ENCODE peak calls at places on chromosomes 3 and 15, in nine cellular contexts. Y, E, C, J, Q, V, B, I and S are unnamed samples.

GRCh38 chr15:57784081-57784488 is 77.6 kb downstream of the POLR2M start:
- DNase-seq in Y (no peak), E (no peak), C (no peak), J (peak; percentile 91), Q (no peak), V (no peak), B (no peak), I (no peak), S (no peak)

GRCh38 chr15:80367094-80367493 is 37.1 kb upstream of the ARNT2 start:
- DNase-seq in Y (peak; percentile 34), E (peak; percentile 9), C (peak; percentile 90), J (peak; percentile 36), Q (peak; percentile 46), V (no peak), B (peak; percentile 24), I (no peak), S (peak; percentile 45)

GRCh38 chr15:40092416-40093223 is 16.1 kb downstream of the BMF start:
- DNase-seq in Y (peak; percentile 67), E (peak; percentile 54), C (no peak), J (peak; percentile 74), Q (no peak), V (peak; percentile 91), B (no peak), I (no peak), S (no peak)

GRCh38 chr3:159131376-159131775 is 329.5 kb downstream of the MFSD1 start:
- DNase-seq in Y (no peak), E (no peak), C (no peak), J (no peak), Q (no peak), V (no peak), B (no peak), I (no peak), S (no peak)

GRCh38 chr3:37970802-37971201 is 19.8 kb upstream of the VILL start:
- DNase-seq in Y (no peak), E (no peak), C (no peak), J (no peak), Q (no peak), V (no peak), B (no peak), I (no peak), S (no peak)

GRCh38 chr15:74725241-74725774 is at the start of gene CYP1A1:
- DNase-seq in Y (peak; percentile 49), E (peak; percentile 69), C (peak; percentile 68), J (peak; percentile 26), Q (no peak), V (peak; percentile 73), B (peak; percentile 39), I (no peak), S (no peak)

GRCh38 chr15:87599616-87600015 is 656.9 kb downstream of the NTRK3 start:
- DNase-seq in Y (no peak), E (no peak), C (no peak), J (peak; percentile 3), Q (no peak), V (no peak), B (no peak), I (no peak), S (no peak)

GRCh38 chr15:66105286-66105984 is 148.1 kb downstream of the MEGF11 start:
- DNase-seq in Y (peak; percentile 87), E (no peak), C (no peak), J (no peak), Q (no peak), V (no peak), B (no peak), I (no peak), S (no peak)

GRCh38 chr3:147360936-147361670 is 45.2 kb downstream of the ZIC4 start:
- DNase-seq in Y (peak; percentile 89), E (peak; percentile 62), C (peak; percentile 80), J (peak; percentile 44), Q (no peak), V (peak; percentile 29), B (no peak), I (peak; percentile 30), S (no peak)

GRCh38 chr3:154018100-154018696 is 103.0 kb upstream of the ARHGEF26 start:
- DNase-seq in Y (peak; percentile 76), E (peak; percentile 22), C (peak; percentile 86), J (peak; percentile 40), Q (peak; percentile 51), V (peak; percentile 57), B (peak; percentile 67), I (peak; percentile 38), S (peak; percentile 45)

GRCh38 chr15:92638291-92638708 is 17.3 kb downstream of the FAM174B start:
- DNase-seq in Y (no peak), E (no peak), C (no peak), J (no peak), Q (no peak), V (peak; percentile 73), B (peak; percentile 85), I (peak; percentile 73), S (no peak)

GRCh38 chr3:38005076-38006020 is 14.8 kb downstream of the VILL start:
- DNase-seq in Y (no peak), E (no peak), C (no peak), J (no peak), Q (no peak), V (no peak), B (peak; percentile 67), I (no peak), S (no peak)

GRCh38 chr15:66761723-66762595 is 59.9 kb downstream of the SMAD6 start:
- DNase-seq in Y (no peak), E (no peak), C (no peak), J (peak; percentile 90), Q (no peak), V (no peak), B (peak; percentile 72), I (no peak), S (no peak)

GRCh38 chr3:20552605-20553275 is 366.7 kb upstream of the SGO1 start:
- DNase-seq in Y (no peak), E (no peak), C (no peak), J (no peak), Q (no peak), V (no peak), B (no peak), I (no peak), S (no peak)

GRCh38 chr15:52326758-52327157 is 31.2 kb upstream of the MYO5C start:
- DNase-seq in Y (no peak), E (no peak), C (no peak), J (peak; percentile 71), Q (no peak), V (peak; percentile 24), B (no peak), I (no peak), S (no peak)

GRCh38 chr15:83653288-83653638 is 660 bp upstream of the ADAMTSL3 start:
- DNase-seq in Y (no peak), E (no peak), C (no peak), J (no peak), Q (no peak), V (no peak), B (no peak), I (no peak), S (no peak)

GRCh38 chr3:148642616-148643015 is 55.1 kb upstream of the AGTR1 start:
- DNase-seq in Y (no peak), E (no peak), C (no peak), J (peak; percentile 58), Q (no peak), V (no peak), B (no peak), I (no peak), S (no peak)

GRCh38 chr15:40137011-40137906 is 23.6 kb upstream of the BUB1B start:
- DNase-seq in Y (peak; percentile 39), E (no peak), C (peak; percentile 68), J (no peak), Q (no peak), V (no peak), B (peak; percentile 25), I (no peak), S (no peak)

GRCh38 chr15:66742286-66742685 is 40.2 kb downstream of the SMAD6 start:
- DNase-seq in Y (no peak), E (no peak), C (no peak), J (no peak), Q (no peak), V (no peak), B (no peak), I (no peak), S (no peak)

GRCh38 chr3:1404270-1404669 is 311.4 kb downstream of the CNTN6 start:
- DNase-seq in Y (peak; percentile 46), E (no peak), C (peak; percentile 39), J (peak; percentile 1), Q (no peak), V (peak; percentile 70), B (no peak), I (no peak), S (no peak)

GRCh38 chr3:188205992-188206416 is 52.0 kb downstream of the LPP start:
- DNase-seq in Y (peak; percentile 33), E (no peak), C (peak; percentile 61), J (no peak), Q (peak; percentile 56), V (peak; percentile 47), B (no peak), I (no peak), S (peak; percentile 3)
- TF ChIP-seq EZH2phosphoT487 in Y (no peak), E (no peak), C (no peak), J (no peak), Q (no peak), V (no peak), B (no peak), I (no peak), S (no peak)

DNA sequence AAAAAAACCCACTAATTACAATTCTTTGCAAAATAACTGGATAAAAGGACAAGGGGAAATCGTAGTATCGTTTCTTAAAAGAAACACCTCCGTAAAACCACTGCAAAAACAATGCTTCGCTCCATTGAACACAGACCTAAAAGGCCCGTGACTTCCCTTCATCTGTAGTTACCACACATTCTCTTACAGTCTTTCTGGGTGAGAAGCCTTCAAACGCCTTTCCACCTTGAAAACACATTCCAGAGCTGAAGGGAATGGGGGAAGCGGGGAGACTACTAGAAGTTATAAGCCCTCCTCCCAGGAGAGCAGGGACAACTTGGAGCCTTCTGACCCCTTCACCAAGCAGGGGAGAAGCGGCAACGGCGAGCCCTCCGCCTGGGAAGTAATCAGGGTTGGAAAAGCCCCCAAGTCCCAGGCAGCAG is 544 bp downstream of the SECISBP2L start:
- DNase-seq in Y (peak; percentile 68), E (no peak), C (peak; percentile 74), J (peak; percentile 66), Q (peak; percentile 68), V (peak; percentile 32), B (peak; percentile 31), I (peak; percentile 24), S (no peak)
- TF ChIP-seq EZH2phosphoT487 in Y (no peak), E (no peak), C (no peak), J (no peak), Q (no peak), V (no peak), B (no peak), I (no peak), S (no peak)

GRCh38 chr3:194139085-194139976 is 3.4 kb downstream of the HES1 start:
- DNase-seq in Y (peak; percentile 80), E (peak; percentile 83), C (peak; percentile 67), J (peak; percentile 88), Q (peak; percentile 34), V (peak; percentile 82), B (peak; percentile 83), I (peak; percentile 60), S (no peak)
- TF ChIP-seq EZH2phosphoT487 in Y (no peak), E (no peak), C (no peak), J (no peak), Q (peak; percentile 12), V (no peak), B (peak; percentile 92), I (no peak), S (no peak)

DNA sequence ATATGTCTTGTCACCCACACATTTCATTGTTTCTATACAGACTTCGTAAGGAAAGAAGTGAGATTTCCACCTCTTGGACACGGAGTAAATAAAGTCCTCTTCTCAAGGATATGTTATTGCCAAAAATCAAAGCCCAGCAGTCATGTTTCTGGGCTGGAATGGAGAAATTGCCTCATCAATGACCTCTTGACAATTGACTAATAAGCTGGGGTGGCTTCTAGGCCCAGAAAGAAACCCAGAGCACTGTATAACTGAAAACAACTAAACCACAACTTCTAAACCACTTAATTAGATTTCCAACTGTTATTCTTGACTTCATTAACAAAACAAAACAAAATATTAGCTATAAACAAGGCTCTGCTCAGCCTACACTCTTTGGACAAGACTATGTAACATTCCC is 56.4 kb upstream of the SLC24A5 start:
- DNase-seq in Y (no peak), E (no peak), C (no peak), J (no peak), Q (no peak), V (no peak), B (no peak), I (no peak), S (no peak)
- TF ChIP-seq EZH2phosphoT487 in Y (no peak), E (no peak), C (no peak), J (no peak), Q (no peak), V (no peak), B (no peak), I (no peak), S (no peak)